ENCODE peak calls at places on chromosomes 11 and 22, in nine cellular contexts. One of them, this sample, is unnamed.

GRCh38 chr22:45836418-45836817 is 140.5 kb downstream of the WNT7B start:
- DNase-seq in pulmonary artery endothelial cell: no peak
- DNase-seq in glutamatergic neuron: no peak
- DNase-seq in astrocyte of the cerebellum: no peak
- DNase-seq in stimulated activated CD8-positive, alpha-beta memory T cell treated with anti-CD3 and anti-CD28 coated beads, Interleukin-2, amount 100 ng/mL, for 48 hours: no peak
- DNase-seq in kidney glomerular epithelial cell: no peak
- DNase-seq in stimulated activated CD4-positive, alpha-beta T cell treated with anti-CD3 and anti-CD28 coated beads, Interleukin-4, amount 100 ng/mL, for 1 hour: no peak
- DNase-seq in psoas muscle: no peak
- DNase-seq in ACHN: no peak
- DNase-seq in this sample: no peak

GRCh38 chr11:8059571-8060011 is 21.4 kb upstream of the TUB start:
- DNase-seq in pulmonary artery endothelial cell: no peak
- DNase-seq in glutamatergic neuron: no peak
- DNase-seq in astrocyte of the cerebellum: no peak
- DNase-seq in stimulated activated CD8-positive, alpha-beta memory T cell treated with anti-CD3 and anti-CD28 coated beads, Interleukin-2, amount 100 ng/mL, for 48 hours: no peak
- DNase-seq in kidney glomerular epithelial cell: no peak
- DNase-seq in stimulated activated CD4-positive, alpha-beta T cell treated with anti-CD3 and anti-CD28 coated beads, Interleukin-4, amount 100 ng/mL, for 1 hour: no peak
- DNase-seq in psoas muscle: no peak
- DNase-seq in ACHN: no peak
- DNase-seq in this sample: no peak

GRCh38 chr11:31808268-31808667 is 2.9 kb downstream of the PAX6 start:
- DNase-seq in pulmonary artery endothelial cell: no peak
- DNase-seq in glutamatergic neuron: no peak
- DNase-seq in astrocyte of the cerebellum: no peak
- DNase-seq in stimulated activated CD8-positive, alpha-beta memory T cell treated with anti-CD3 and anti-CD28 coated beads, Interleukin-2, amount 100 ng/mL, for 48 hours: no peak
- DNase-seq in kidney glomerular epithelial cell: no peak
- DNase-seq in stimulated activated CD4-positive, alpha-beta T cell treated with anti-CD3 and anti-CD28 coated beads, Interleukin-4, amount 100 ng/mL, for 1 hour: no peak
- DNase-seq in psoas muscle: no peak
- DNase-seq in ACHN: no peak
- DNase-seq in this sample: no peak

GRCh38 chr11:35463211-35463810 is 44.0 kb upstream of the SLC1A2 start:
- DNase-seq in pulmonary artery endothelial cell: no peak
- DNase-seq in glutamatergic neuron: no peak
- DNase-seq in astrocyte of the cerebellum: no peak
- DNase-seq in stimulated activated CD8-positive, alpha-beta memory T cell treated with anti-CD3 and anti-CD28 coated beads, Interleukin-2, amount 100 ng/mL, for 48 hours: no peak
- DNase-seq in kidney glomerular epithelial cell: no peak
- DNase-seq in stimulated activated CD4-positive, alpha-beta T cell treated with anti-CD3 and anti-CD28 coated beads, Interleukin-4, amount 100 ng/mL, for 1 hour: no peak
- DNase-seq in psoas muscle: no peak
- DNase-seq in ACHN: no peak
- DNase-seq in this sample: no peak

GRCh38 chr11:29127456-29127855 is 889.4 kb downstream of the KCNA4 start:
- DNase-seq in pulmonary artery endothelial cell: no peak
- DNase-seq in glutamatergic neuron: no peak
- DNase-seq in astrocyte of the cerebellum: no peak
- DNase-seq in stimulated activated CD8-positive, alpha-beta memory T cell treated with anti-CD3 and anti-CD28 coated beads, Interleukin-2, amount 100 ng/mL, for 48 hours: no peak
- DNase-seq in kidney glomerular epithelial cell: peak
- DNase-seq in stimulated activated CD4-positive, alpha-beta T cell treated with anti-CD3 and anti-CD28 coated beads, Interleukin-4, amount 100 ng/mL, for 1 hour: no peak
- DNase-seq in psoas muscle: no peak
- DNase-seq in ACHN: peak
- DNase-seq in this sample: no peak

GRCh38 chr11:94031625-94032024 is 10.5 kb downstream of the HEPHL1 start:
- DNase-seq in pulmonary artery endothelial cell: no peak
- DNase-seq in glutamatergic neuron: no peak
- DNase-seq in astrocyte of the cerebellum: no peak
- DNase-seq in stimulated activated CD8-positive, alpha-beta memory T cell treated with anti-CD3 and anti-CD28 coated beads, Interleukin-2, amount 100 ng/mL, for 48 hours: no peak
- DNase-seq in kidney glomerular epithelial cell: no peak
- DNase-seq in stimulated activated CD4-positive, alpha-beta T cell treated with anti-CD3 and anti-CD28 coated beads, Interleukin-4, amount 100 ng/mL, for 1 hour: no peak
- DNase-seq in psoas muscle: no peak
- DNase-seq in ACHN: no peak
- DNase-seq in this sample: no peak

GRCh38 chr11:206516-207212 is 535 bp downstream of the BET1L start:
- DNase-seq in pulmonary artery endothelial cell: no peak
- DNase-seq in glutamatergic neuron: no peak
- DNase-seq in astrocyte of the cerebellum: no peak
- DNase-seq in stimulated activated CD8-positive, alpha-beta memory T cell treated with anti-CD3 and anti-CD28 coated beads, Interleukin-2, amount 100 ng/mL, for 48 hours: no peak
- DNase-seq in kidney glomerular epithelial cell: no peak
- DNase-seq in stimulated activated CD4-positive, alpha-beta T cell treated with anti-CD3 and anti-CD28 coated beads, Interleukin-4, amount 100 ng/mL, for 1 hour: no peak
- DNase-seq in psoas muscle: no peak
- DNase-seq in ACHN: no peak
- DNase-seq in this sample: no peak

GRCh38 chr11:766106-766940 is 11.0 kb downstream of the GATD1 start:
- DNase-seq in pulmonary artery endothelial cell: no peak
- DNase-seq in glutamatergic neuron: no peak
- DNase-seq in astrocyte of the cerebellum: no peak
- DNase-seq in stimulated activated CD8-positive, alpha-beta memory T cell treated with anti-CD3 and anti-CD28 coated beads, Interleukin-2, amount 100 ng/mL, for 48 hours: no peak
- DNase-seq in kidney glomerular epithelial cell: no peak
- DNase-seq in stimulated activated CD4-positive, alpha-beta T cell treated with anti-CD3 and anti-CD28 coated beads, Interleukin-4, amount 100 ng/mL, for 1 hour: no peak
- DNase-seq in psoas muscle: no peak
- DNase-seq in ACHN: no peak
- DNase-seq in this sample: no peak

GRCh38 chr11:75815345-75815983 is 454 bp downstream of the UVRAG start:
- DNase-seq in pulmonary artery endothelial cell: no peak
- DNase-seq in glutamatergic neuron: peak
- DNase-seq in astrocyte of the cerebellum: no peak
- DNase-seq in stimulated activated CD8-positive, alpha-beta memory T cell treated with anti-CD3 and anti-CD28 coated beads, Interleukin-2, amount 100 ng/mL, for 48 hours: no peak
- DNase-seq in kidney glomerular epithelial cell: no peak
- DNase-seq in stimulated activated CD4-positive, alpha-beta T cell treated with anti-CD3 and anti-CD28 coated beads, Interleukin-4, amount 100 ng/mL, for 1 hour: peak
- DNase-seq in psoas muscle: peak
- DNase-seq in ACHN: peak
- DNase-seq in this sample: peak

GRCh38 chr22:41951898-41952474 is at the start of gene SMIM45:
- DNase-seq in pulmonary artery endothelial cell: no peak
- DNase-seq in glutamatergic neuron: peak
- DNase-seq in astrocyte of the cerebellum: no peak
- DNase-seq in stimulated activated CD8-positive, alpha-beta memory T cell treated with anti-CD3 and anti-CD28 coated beads, Interleukin-2, amount 100 ng/mL, for 48 hours: no peak
- DNase-seq in kidney glomerular epithelial cell: no peak
- DNase-seq in stimulated activated CD4-positive, alpha-beta T cell treated with anti-CD3 and anti-CD28 coated beads, Interleukin-4, amount 100 ng/mL, for 1 hour: no peak
- DNase-seq in psoas muscle: no peak
- DNase-seq in ACHN: no peak
- DNase-seq in this sample: no peak

GRCh38 chr11:19734171-19734570 is 21.5 kb downstream of the NAV2 start:
- DNase-seq in pulmonary artery endothelial cell: no peak
- DNase-seq in glutamatergic neuron: no peak
- DNase-seq in astrocyte of the cerebellum: no peak
- DNase-seq in stimulated activated CD8-positive, alpha-beta memory T cell treated with anti-CD3 and anti-CD28 coated beads, Interleukin-2, amount 100 ng/mL, for 48 hours: no peak
- DNase-seq in kidney glomerular epithelial cell: no peak
- DNase-seq in stimulated activated CD4-positive, alpha-beta T cell treated with anti-CD3 and anti-CD28 coated beads, Interleukin-4, amount 100 ng/mL, for 1 hour: no peak
- DNase-seq in psoas muscle: no peak
- DNase-seq in ACHN: no peak
- DNase-seq in this sample: no peak

GRCh38 chr11:81995907-81996306 is 737.8 kb downstream of the FAM181B start:
- DNase-seq in pulmonary artery endothelial cell: no peak
- DNase-seq in glutamatergic neuron: no peak
- DNase-seq in astrocyte of the cerebellum: no peak
- DNase-seq in stimulated activated CD8-positive, alpha-beta memory T cell treated with anti-CD3 and anti-CD28 coated beads, Interleukin-2, amount 100 ng/mL, for 48 hours: no peak
- DNase-seq in kidney glomerular epithelial cell: no peak
- DNase-seq in stimulated activated CD4-positive, alpha-beta T cell treated with anti-CD3 and anti-CD28 coated beads, Interleukin-4, amount 100 ng/mL, for 1 hour: no peak
- DNase-seq in psoas muscle: no peak
- DNase-seq in ACHN: no peak
- DNase-seq in this sample: no peak

GRCh38 chr22:35275580-35275979 is 18.3 kb downstream of the HMGXB4 start:
- DNase-seq in pulmonary artery endothelial cell: no peak
- DNase-seq in glutamatergic neuron: no peak
- DNase-seq in astrocyte of the cerebellum: no peak
- DNase-seq in stimulated activated CD8-positive, alpha-beta memory T cell treated with anti-CD3 and anti-CD28 coated beads, Interleukin-2, amount 100 ng/mL, for 48 hours: no peak
- DNase-seq in kidney glomerular epithelial cell: no peak
- DNase-seq in stimulated activated CD4-positive, alpha-beta T cell treated with anti-CD3 and anti-CD28 coated beads, Interleukin-4, amount 100 ng/mL, for 1 hour: no peak
- DNase-seq in psoas muscle: no peak
- DNase-seq in ACHN: no peak
- DNase-seq in this sample: no peak

GRCh38 chr11:47516155-47516554 is 36.8 kb downstream of the CELF1 start:
- DNase-seq in pulmonary artery endothelial cell: no peak
- DNase-seq in glutamatergic neuron: no peak
- DNase-seq in astrocyte of the cerebellum: no peak
- DNase-seq in stimulated activated CD8-positive, alpha-beta memory T cell treated with anti-CD3 and anti-CD28 coated beads, Interleukin-2, amount 100 ng/mL, for 48 hours: no peak
- DNase-seq in kidney glomerular epithelial cell: no peak
- DNase-seq in stimulated activated CD4-positive, alpha-beta T cell treated with anti-CD3 and anti-CD28 coated beads, Interleukin-4, amount 100 ng/mL, for 1 hour: no peak
- DNase-seq in psoas muscle: no peak
- DNase-seq in ACHN: no peak
- DNase-seq in this sample: no peak

GRCh38 chr11:65288706-65289536 is 25.7 kb upstream of the CDC42EP2 start:
- DNase-seq in pulmonary artery endothelial cell: no peak
- DNase-seq in glutamatergic neuron: peak
- DNase-seq in astrocyte of the cerebellum: no peak
- DNase-seq in stimulated activated CD8-positive, alpha-beta memory T cell treated with anti-CD3 and anti-CD28 coated beads, Interleukin-2, amount 100 ng/mL, for 48 hours: no peak
- DNase-seq in kidney glomerular epithelial cell: no peak
- DNase-seq in stimulated activated CD4-positive, alpha-beta T cell treated with anti-CD3 and anti-CD28 coated beads, Interleukin-4, amount 100 ng/mL, for 1 hour: no peak
- DNase-seq in psoas muscle: peak
- DNase-seq in ACHN: no peak
- DNase-seq in this sample: no peak

GRCh38 chr22:46775364-46775758 is 12.9 kb downstream of the TBC1D22A start:
- DNase-seq in pulmonary artery endothelial cell: no peak
- DNase-seq in glutamatergic neuron: no peak
- DNase-seq in astrocyte of the cerebellum: no peak
- DNase-seq in stimulated activated CD8-positive, alpha-beta memory T cell treated with anti-CD3 and anti-CD28 coated beads, Interleukin-2, amount 100 ng/mL, for 48 hours: no peak
- DNase-seq in kidney glomerular epithelial cell: no peak
- DNase-seq in stimulated activated CD4-positive, alpha-beta T cell treated with anti-CD3 and anti-CD28 coated beads, Interleukin-4, amount 100 ng/mL, for 1 hour: no peak
- DNase-seq in psoas muscle: no peak
- DNase-seq in ACHN: no peak
- DNase-seq in this sample: no peak

GRCh38 chr11:34214961-34215805 is 109.8 kb downstream of the NAT10 start:
- DNase-seq in pulmonary artery endothelial cell: no peak
- DNase-seq in glutamatergic neuron: no peak
- DNase-seq in astrocyte of the cerebellum: no peak
- DNase-seq in stimulated activated CD8-positive, alpha-beta memory T cell treated with anti-CD3 and anti-CD28 coated beads, Interleukin-2, amount 100 ng/mL, for 48 hours: peak
- DNase-seq in kidney glomerular epithelial cell: peak
- DNase-seq in stimulated activated CD4-positive, alpha-beta T cell treated with anti-CD3 and anti-CD28 coated beads, Interleukin-4, amount 100 ng/mL, for 1 hour: peak
- DNase-seq in psoas muscle: no peak
- DNase-seq in ACHN: peak
- DNase-seq in this sample: no peak

GRCh38 chr11:115084191-115084590 is 405.9 kb downstream of the NXPE2 start:
- DNase-seq in pulmonary artery endothelial cell: no peak
- DNase-seq in glutamatergic neuron: peak
- DNase-seq in astrocyte of the cerebellum: no peak
- DNase-seq in stimulated activated CD8-positive, alpha-beta memory T cell treated with anti-CD3 and anti-CD28 coated beads, Interleukin-2, amount 100 ng/mL, for 48 hours: no peak
- DNase-seq in kidney glomerular epithelial cell: no peak
- DNase-seq in stimulated activated CD4-positive, alpha-beta T cell treated with anti-CD3 and anti-CD28 coated beads, Interleukin-4, amount 100 ng/mL, for 1 hour: no peak
- DNase-seq in psoas muscle: no peak
- DNase-seq in ACHN: no peak
- DNase-seq in this sample: no peak

GRCh38 chr11:119371778-119372182 is 9.7 kb downstream of the USP2 start:
- DNase-seq in pulmonary artery endothelial cell: no peak
- DNase-seq in glutamatergic neuron: no peak
- DNase-seq in astrocyte of the cerebellum: no peak
- DNase-seq in stimulated activated CD8-positive, alpha-beta memory T cell treated with anti-CD3 and anti-CD28 coated beads, Interleukin-2, amount 100 ng/mL, for 48 hours: no peak
- DNase-seq in kidney glomerular epithelial cell: peak
- DNase-seq in stimulated activated CD4-positive, alpha-beta T cell treated with anti-CD3 and anti-CD28 coated beads, Interleukin-4, amount 100 ng/mL, for 1 hour: no peak
- DNase-seq in psoas muscle: peak
- DNase-seq in ACHN: peak
- DNase-seq in this sample: no peak

GRCh38 chr11:14350215-14350614 is 8.8 kb downstream of the RRAS2 start:
- DNase-seq in pulmonary artery endothelial cell: no peak
- DNase-seq in glutamatergic neuron: no peak
- DNase-seq in astrocyte of the cerebellum: no peak
- DNase-seq in stimulated activated CD8-positive, alpha-beta memory T cell treated with anti-CD3 and anti-CD28 coated beads, Interleukin-2, amount 100 ng/mL, for 48 hours: no peak
- DNase-seq in kidney glomerular epithelial cell: no peak
- DNase-seq in stimulated activated CD4-positive, alpha-beta T cell treated with anti-CD3 and anti-CD28 coated beads, Interleukin-4, amount 100 ng/mL, for 1 hour: no peak
- DNase-seq in psoas muscle: no peak
- DNase-seq in ACHN: no peak
- DNase-seq in this sample: no peak

GRCh38 chr11:13965337-13965736 is 2.8 kb downstream of the SPON1 start:
- DNase-seq in pulmonary artery endothelial cell: no peak
- DNase-seq in glutamatergic neuron: no peak
- DNase-seq in astrocyte of the cerebellum: no peak
- DNase-seq in stimulated activated CD8-positive, alpha-beta memory T cell treated with anti-CD3 and anti-CD28 coated beads, Interleukin-2, amount 100 ng/mL, for 48 hours: no peak
- DNase-seq in kidney glomerular epithelial cell: no peak
- DNase-seq in stimulated activated CD4-positive, alpha-beta T cell treated with anti-CD3 and anti-CD28 coated beads, Interleukin-4, amount 100 ng/mL, for 1 hour: no peak
- DNase-seq in psoas muscle: no peak
- DNase-seq in ACHN: no peak
- DNase-seq in this sample: no peak

GRCh38 chr22:44256085-44256484 is 56.7 kb downstream of the SHISAL1 start:
- DNase-seq in pulmonary artery endothelial cell: no peak
- DNase-seq in glutamatergic neuron: no peak
- DNase-seq in astrocyte of the cerebellum: no peak
- DNase-seq in stimulated activated CD8-positive, alpha-beta memory T cell treated with anti-CD3 and anti-CD28 coated beads, Interleukin-2, amount 100 ng/mL, for 48 hours: no peak
- DNase-seq in kidney glomerular epithelial cell: no peak
- DNase-seq in stimulated activated CD4-positive, alpha-beta T cell treated with anti-CD3 and anti-CD28 coated beads, Interleukin-4, amount 100 ng/mL, for 1 hour: no peak
- DNase-seq in psoas muscle: no peak
- DNase-seq in ACHN: no peak
- DNase-seq in this sample: no peak

GRCh38 chr11:64739871-64740270 is 4.1 kb downstream of the RASGRP2 start:
- DNase-seq in pulmonary artery endothelial cell: no peak
- DNase-seq in glutamatergic neuron: no peak
- DNase-seq in astrocyte of the cerebellum: no peak
- DNase-seq in stimulated activated CD8-positive, alpha-beta memory T cell treated with anti-CD3 and anti-CD28 coated beads, Interleukin-2, amount 100 ng/mL, for 48 hours: no peak
- DNase-seq in kidney glomerular epithelial cell: no peak
- DNase-seq in stimulated activated CD4-positive, alpha-beta T cell treated with anti-CD3 and anti-CD28 coated beads, Interleukin-4, amount 100 ng/mL, for 1 hour: no peak
- DNase-seq in psoas muscle: no peak
- DNase-seq in ACHN: no peak
- DNase-seq in this sample: no peak

GRCh38 chr11:69801513-69802335 is 17.5 kb downstream of the FGF3 start:
- DNase-seq in pulmonary artery endothelial cell: no peak
- DNase-seq in glutamatergic neuron: peak
- DNase-seq in astrocyte of the cerebellum: no peak
- DNase-seq in stimulated activated CD8-positive, alpha-beta memory T cell treated with anti-CD3 and anti-CD28 coated beads, Interleukin-2, amount 100 ng/mL, for 48 hours: peak
- DNase-seq in kidney glomerular epithelial cell: no peak
- DNase-seq in stimulated activated CD4-positive, alpha-beta T cell treated with anti-CD3 and anti-CD28 coated beads, Interleukin-4, amount 100 ng/mL, for 1 hour: peak
- DNase-seq in psoas muscle: no peak
- DNase-seq in ACHN: peak
- DNase-seq in this sample: no peak

GRCh38 chr11:124072147-124072546 is 31.0 kb upstream of the OR10G7 start:
- DNase-seq in pulmonary artery endothelial cell: no peak
- DNase-seq in glutamatergic neuron: no peak
- DNase-seq in astrocyte of the cerebellum: no peak
- DNase-seq in stimulated activated CD8-positive, alpha-beta memory T cell treated with anti-CD3 and anti-CD28 coated beads, Interleukin-2, amount 100 ng/mL, for 48 hours: no peak
- DNase-seq in kidney glomerular epithelial cell: no peak
- DNase-seq in stimulated activated CD4-positive, alpha-beta T cell treated with anti-CD3 and anti-CD28 coated beads, Interleukin-4, amount 100 ng/mL, for 1 hour: no peak
- DNase-seq in psoas muscle: no peak
- DNase-seq in ACHN: no peak
- DNase-seq in this sample: no peak

GRCh38 chr11:12587333-12587997 is 86.8 kb upstream of the TEAD1 start:
- DNase-seq in pulmonary artery endothelial cell: no peak
- DNase-seq in glutamatergic neuron: no peak
- DNase-seq in astrocyte of the cerebellum: peak
- DNase-seq in stimulated activated CD8-positive, alpha-beta memory T cell treated with anti-CD3 and anti-CD28 coated beads, Interleukin-2, amount 100 ng/mL, for 48 hours: no peak
- DNase-seq in kidney glomerular epithelial cell: peak
- DNase-seq in stimulated activated CD4-positive, alpha-beta T cell treated with anti-CD3 and anti-CD28 coated beads, Interleukin-4, amount 100 ng/mL, for 1 hour: no peak
- DNase-seq in psoas muscle: no peak
- DNase-seq in ACHN: no peak
- DNase-seq in this sample: no peak

GRCh38 chr22:46573781-46574437 is 36.5 kb upstream of the CELSR1 start:
- DNase-seq in pulmonary artery endothelial cell: no peak
- DNase-seq in glutamatergic neuron: no peak
- DNase-seq in astrocyte of the cerebellum: no peak
- DNase-seq in stimulated activated CD8-positive, alpha-beta memory T cell treated with anti-CD3 and anti-CD28 coated beads, Interleukin-2, amount 100 ng/mL, for 48 hours: no peak
- DNase-seq in kidney glomerular epithelial cell: no peak
- DNase-seq in stimulated activated CD4-positive, alpha-beta T cell treated with anti-CD3 and anti-CD28 coated beads, Interleukin-4, amount 100 ng/mL, for 1 hour: no peak
- DNase-seq in psoas muscle: peak
- DNase-seq in ACHN: no peak
- DNase-seq in this sample: no peak

GRCh38 chr22:50141891-50142363 is 28.6 kb upstream of the PANX2 start:
- DNase-seq in pulmonary artery endothelial cell: no peak
- DNase-seq in glutamatergic neuron: peak
- DNase-seq in astrocyte of the cerebellum: no peak
- DNase-seq in stimulated activated CD8-positive, alpha-beta memory T cell treated with anti-CD3 and anti-CD28 coated beads, Interleukin-2, amount 100 ng/mL, for 48 hours: no peak
- DNase-seq in kidney glomerular epithelial cell: no peak
- DNase-seq in stimulated activated CD4-positive, alpha-beta T cell treated with anti-CD3 and anti-CD28 coated beads, Interleukin-4, amount 100 ng/mL, for 1 hour: no peak
- DNase-seq in psoas muscle: no peak
- DNase-seq in ACHN: no peak
- DNase-seq in this sample: no peak

GRCh38 chr11:43825217-43825816 is 55.3 kb upstream of the ALKBH3 start:
- DNase-seq in pulmonary artery endothelial cell: peak
- DNase-seq in glutamatergic neuron: no peak
- DNase-seq in astrocyte of the cerebellum: peak
- DNase-seq in stimulated activated CD8-positive, alpha-beta memory T cell treated with anti-CD3 and anti-CD28 coated beads, Interleukin-2, amount 100 ng/mL, for 48 hours: no peak
- DNase-seq in kidney glomerular epithelial cell: peak
- DNase-seq in stimulated activated CD4-positive, alpha-beta T cell treated with anti-CD3 and anti-CD28 coated beads, Interleukin-4, amount 100 ng/mL, for 1 hour: no peak
- DNase-seq in psoas muscle: no peak
- DNase-seq in ACHN: peak
- DNase-seq in this sample: no peak

GRCh38 chr11:1421291-1421690 is 31.6 kb downstream of the BRSK2 start:
- DNase-seq in pulmonary artery endothelial cell: no peak
- DNase-seq in glutamatergic neuron: no peak
- DNase-seq in astrocyte of the cerebellum: no peak
- DNase-seq in stimulated activated CD8-positive, alpha-beta memory T cell treated with anti-CD3 and anti-CD28 coated beads, Interleukin-2, amount 100 ng/mL, for 48 hours: no peak
- DNase-seq in kidney glomerular epithelial cell: no peak
- DNase-seq in stimulated activated CD4-positive, alpha-beta T cell treated with anti-CD3 and anti-CD28 coated beads, Interleukin-4, amount 100 ng/mL, for 1 hour: no peak
- DNase-seq in psoas muscle: no peak
- DNase-seq in ACHN: no peak
- DNase-seq in this sample: no peak

GRCh38 chr22:39613549-39613921 is 43.0 kb downstream of the CACNA1I start:
- DNase-seq in pulmonary artery endothelial cell: no peak
- DNase-seq in glutamatergic neuron: no peak
- DNase-seq in astrocyte of the cerebellum: no peak
- DNase-seq in stimulated activated CD8-positive, alpha-beta memory T cell treated with anti-CD3 and anti-CD28 coated beads, Interleukin-2, amount 100 ng/mL, for 48 hours: no peak
- DNase-seq in kidney glomerular epithelial cell: no peak
- DNase-seq in stimulated activated CD4-positive, alpha-beta T cell treated with anti-CD3 and anti-CD28 coated beads, Interleukin-4, amount 100 ng/mL, for 1 hour: no peak
- DNase-seq in psoas muscle: no peak
- DNase-seq in ACHN: no peak
- DNase-seq in this sample: no peak